ENCODE peak calls at places on chromosomes 5 and 9, in five cellular contexts. H is H54; T is activated CD4-positive, alpha-beta T cell treated with anti-CD3 and anti-CD28 coated beads, Interleukin-2, amount 50 U/mL, for 1 hour; X is M059J; U is caudate nucleus. A is an unnamed sample.

GRCh38 chr9:87792831-87793288 is 66.9 kb downstream of the CTSL start:
- DNase-seq in H (peak), T (no peak), X (peak), U (no peak), A (no peak)

GRCh38 chr5:43553381-43553780 is 3.5 kb downstream of the PAIP1 start:
- DNase-seq in H (no peak), T (no peak), X (no peak), U (no peak), A (no peak)

GRCh38 chr5:177302354-177303110 is 987 bp downstream of the RAB24 start:
- DNase-seq in H (no peak), T (no peak), X (peak), U (no peak), A (no peak)

GRCh38 chr9:78437721-78438610 is 141.0 kb downstream of the PSAT1 start:
- DNase-seq in H (no peak), T (no peak), X (no peak), U (no peak), A (no peak)

GRCh38 chr9:126373241-126373640 is 46.6 kb downstream of the MVB12B start:
- DNase-seq in H (peak), T (no peak), X (peak), U (no peak), A (no peak)

GRCh38 chr5:180208435-180209081 is 453 bp downstream of the RASGEF1C start:
- DNase-seq in H (no peak), T (no peak), X (no peak), U (no peak), A (no peak)

GRCh38 chr9:136059321-136059791 is 35.7 kb downstream of the NACC2 start:
- DNase-seq in H (no peak), T (no peak), X (no peak), U (no peak), A (no peak)

GRCh38 chr5:1633605-1634336 is 110.0 kb upstream of the LPCAT1 start:
- DNase-seq in H (no peak), T (peak), X (peak), U (peak), A (peak)

GRCh38 chr5:59540366-59540765 is 353.2 kb downstream of the PDE4D start:
- DNase-seq in H (no peak), T (no peak), X (no peak), U (no peak), A (no peak)

A was measured in naive thymus-derived CD8-positive, alpha-beta T cell.